ENCODE peak calls at places on chromosomes 4 and X, in four cellular contexts. U is fibroblast of lung, H is neural progenitor cell, N is GM23248. I is an unnamed sample.
A peak's percentile ranks its signal among the peaks of the same experiment; 100 is the strongest.

GRCh38 chr4:79241846-79242245 is 84.0 kb downstream of the NAA11 start:
- DNase-seq in U (peak; percentile 39), H (peak; percentile 53), N (peak; percentile 64), I (peak; percentile 9)

GRCh38 chr4:139986621-139987510 is 167.1 kb downstream of the MAML3 start:
- DNase-seq in U (peak; percentile 70), H (no peak), N (peak; percentile 9), I (no peak)

GRCh38 chr4:10773010-10773409 is 88.4 kb upstream of the CLNK start:
- DNase-seq in U (peak; percentile 11), H (no peak), N (no peak), I (no peak)

GRCh38 chrX:137354851-137355250 is 211.1 kb upstream of the ZIC3 start:
- DNase-seq in U (no peak), H (no peak), N (no peak), I (no peak)

GRCh38 chr4:1414831-1415680 is 8.8 kb upstream of the NKX1-1 start:
- DNase-seq in U (no peak), H (no peak), N (no peak), I (no peak)

GRCh38 chr4:92304636-92305035 is 870 bp downstream of the GRID2 start:
- DNase-seq in U (peak; percentile 15), H (peak; percentile 43), N (no peak), I (peak; percentile 10)

GRCh38 chrX:155112171-155112570 is 40.9 kb downstream of the BRCC3 start:
- DNase-seq in U (no peak), H (no peak), N (no peak), I (no peak)

GRCh38 chr4:3344596-3344995 is 51.8 kb downstream of the RGS12 start:
- DNase-seq in U (no peak), H (no peak), N (no peak), I (no peak)

GRCh38 chr4:40995850-40996249 is 218.5 kb downstream of the APBB2 start:
- DNase-seq in U (peak; percentile 44), H (no peak), N (peak; percentile 52), I (no peak)

GRCh38 chr4:152901205-152901604 is 34.9 kb upstream of the FHDC1 start:
- DNase-seq in U (peak; percentile 8), H (no peak), N (no peak), I (no peak)

GRCh38 chr4:87275311-87275710 is 47.4 kb downstream of the HSD17B13 start:
- DNase-seq in U (no peak), H (no peak), N (no peak), I (no peak)

GRCh38 chr4:81919810-81920209 is 448.1 kb upstream of the RASGEF1B start:
- DNase-seq in U (no peak), H (no peak), N (no peak), I (no peak)

GRCh38 chr4:7964459-7964858 is 24.8 kb upstream of the AFAP1 start:
- DNase-seq in U (no peak), H (no peak), N (no peak), I (no peak)

GRCh38 chr4:18397681-18398080 is 376.1 kb upstream of the LCORL start:
- DNase-seq in U (no peak), H (no peak), N (no peak), I (no peak)

GRCh38 chr4:108117473-108118182 is 51.1 kb downstream of the LEF1 start:
- DNase-seq in U (no peak), H (peak; percentile 90), N (no peak), I (no peak)

GRCh38 chrX:13000311-13000811 is 25.5 kb downstream of the TMSB4X start:
- DNase-seq in U (no peak), H (no peak), N (no peak), I (no peak)

GRCh38 chr4:15702941-15703403 is at the start of gene BST1:
- DNase-seq in U (peak; percentile 52), H (peak; percentile 28), N (peak; percentile 74), I (peak; percentile 43)

GRCh38 chr4:100417565-100417964 is 100.3 kb downstream of the EMCN start:
- DNase-seq in U (peak; percentile 47), H (peak; percentile 41), N (peak; percentile 45), I (peak; percentile 80)

GRCh38 chr4:124940387-124940786 is 227.9 kb upstream of the ANKRD50 start:
- DNase-seq in U (peak; percentile 97), H (no peak), N (peak; percentile 95), I (peak; percentile 92)

DNA sequence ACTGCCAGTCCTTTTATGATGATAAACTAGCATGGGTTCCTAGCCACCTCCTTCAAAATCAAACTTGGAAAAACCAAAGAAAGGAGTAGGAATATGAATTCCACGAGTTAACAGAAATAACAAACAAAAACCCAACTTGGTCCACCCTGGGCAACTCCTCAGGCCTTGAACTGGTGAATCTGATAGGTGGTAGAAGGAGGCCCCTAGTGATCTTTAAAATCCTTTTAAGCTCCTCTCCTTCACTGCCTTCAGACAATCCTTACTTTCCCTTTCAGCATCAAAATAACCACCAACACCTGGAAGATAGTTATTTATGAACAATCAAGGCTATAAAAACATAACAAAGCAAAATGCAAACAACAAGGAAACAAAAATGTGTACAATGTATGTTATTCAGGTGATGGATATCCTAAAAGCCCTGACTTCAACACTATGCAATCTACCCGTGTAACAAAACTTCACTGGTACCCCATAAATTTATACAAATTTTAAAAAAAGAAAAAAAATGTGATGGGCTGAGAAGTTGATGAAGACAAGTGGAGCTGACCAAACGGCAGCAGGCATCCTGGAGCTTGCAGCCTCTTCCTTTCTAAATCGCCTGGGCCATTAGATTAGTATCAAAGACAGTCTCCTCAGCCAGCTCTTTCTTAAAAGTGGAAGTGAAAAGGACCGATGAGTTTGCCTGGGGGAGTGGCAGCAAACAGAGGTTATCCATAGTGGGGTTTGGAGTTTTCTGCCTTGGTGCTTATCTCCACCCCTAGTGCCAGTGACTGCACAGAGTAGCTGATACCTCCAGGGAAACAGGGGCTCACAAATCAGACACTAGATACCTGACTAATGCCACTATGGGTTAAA is 179.6 kb downstream of the TMA16 start:
- DNase-seq in U (no peak), H (no peak), N (no peak), I (no peak)
- H3K4me1 ChIP-seq in U (no peaks in the 10 kb centered on the region), H (no peaks in the 10 kb centered on the region), N (no peaks in the 10 kb centered on the region), I (no peaks in the 10 kb centered on the region)

DNA sequence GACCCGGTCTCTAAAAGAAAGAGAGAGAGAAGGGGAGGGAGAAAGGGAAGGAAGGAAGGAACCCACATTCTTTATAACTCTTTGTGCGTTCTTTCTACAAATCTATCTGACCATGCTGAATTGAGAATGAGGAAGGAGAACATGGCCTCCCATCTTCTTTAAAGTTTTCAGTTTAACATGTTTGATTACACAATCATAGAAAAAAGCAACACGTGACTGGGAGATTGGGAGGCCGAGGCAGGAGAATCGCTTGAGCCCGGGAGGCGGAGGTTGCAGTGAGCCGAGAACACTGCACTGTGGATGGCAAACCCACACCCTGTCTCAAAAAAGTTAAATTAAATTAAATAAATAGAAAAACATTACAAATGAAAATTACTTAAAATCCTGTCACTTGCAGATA is 254.5 kb downstream of the RAPGEF2 start:
- DNase-seq in U (no peak), H (no peak), N (no peak), I (no peak)
- H3K9ac ChIP-seq in U (no peak overlapping the region), H (no peak overlapping the region), N (peak overlapping the region; percentile 84), I (no peak overlapping the region)

DNA sequence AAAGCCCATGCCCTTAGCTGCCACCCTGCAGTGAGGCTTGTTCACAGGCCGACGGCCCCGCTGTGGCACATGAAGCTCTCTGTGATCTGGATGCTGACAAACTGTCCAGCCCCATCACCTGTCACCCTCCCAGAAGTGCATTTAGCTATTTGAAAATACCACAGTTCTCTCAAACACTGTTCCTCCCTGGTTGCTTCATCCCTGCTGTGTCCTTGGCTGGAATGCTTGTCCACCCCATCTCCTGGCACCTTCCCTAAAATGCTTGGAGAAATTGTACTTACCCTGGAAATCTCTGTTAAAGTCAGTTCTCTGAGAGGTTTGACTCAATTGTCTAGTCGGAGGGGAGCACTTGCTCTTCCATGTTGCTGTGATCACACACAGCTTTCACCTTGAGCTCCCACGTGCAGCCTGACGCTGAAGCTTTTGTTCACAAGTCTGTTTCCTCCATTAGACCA is 10.1 kb downstream of the SYNPO2 start:
- DNase-seq in U (no peak), H (no peak), N (peak; percentile 43), I (no peak)
- H3K4me3 ChIP-seq in U (no peak overlapping the region), H (no peak overlapping the region), N (no peak overlapping the region), I (no peak overlapping the region)

DNA sequence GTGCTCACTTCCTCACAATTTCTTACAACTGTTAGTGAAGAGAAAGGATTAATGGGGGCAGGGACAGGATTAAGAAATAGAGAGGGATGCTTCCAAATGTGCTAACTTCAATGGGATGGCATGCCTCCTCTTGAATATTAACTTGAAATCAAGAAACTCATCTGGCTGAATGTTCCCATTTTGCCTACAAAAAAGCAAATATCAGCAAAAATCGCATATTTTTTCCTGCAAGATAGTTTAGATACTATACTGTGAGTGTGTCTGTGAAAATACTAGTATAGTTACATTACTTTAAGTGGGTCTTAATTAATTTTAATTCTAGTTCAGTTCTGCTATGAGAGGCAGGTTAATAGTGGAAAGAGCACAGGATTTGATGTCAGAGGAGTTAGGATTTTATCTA is 4.9 kb downstream of the PAICS start:
- DNase-seq in U (no peak), H (peak; percentile 31), N (no peak), I (no peak)
- H3K4me1 ChIP-seq in U (no peaks in the 10 kb centered on the region), H (peaks cover 37% of the 10 kb centered on the region), N (peaks cover 10% of the 10 kb centered on the region), I (peaks cover 11% of the 10 kb centered on the region)

GRCh38 chrX:133655262-133655913 is 240.1 kb upstream of the GPC4 start:
- DNase-seq in U (no peak), H (no peak), N (peak; percentile 42), I (peak; percentile 24)

GRCh38 chrX:133653363-133653762 is 238.1 kb upstream of the GPC4 start:
- DNase-seq in U (no peak), H (no peak), N (peak; percentile 56), I (no peak)

GRCh38 chrX:133655914-133656265 is 240.6 kb upstream of the GPC4 start:
- DNase-seq in U (peak; percentile 26), H (no peak), N (no peak), I (peak; percentile 58)

GRCh38 chrX:133652185-133652584 is 236.9 kb upstream of the GPC4 start:
- DNase-seq in U (no peak), H (no peak), N (no peak), I (no peak)

GRCh38 chrX:133654801-133655200 is 239.5 kb upstream of the GPC4 start:
- DNase-seq in U (peak; percentile 74), H (no peak), N (peak; percentile 68), I (peak; percentile 65)
- H3K9ac ChIP-seq in U (no peak overlapping the region), H (no peak overlapping the region), N (no peak overlapping the region), I (peak overlapping the region; percentile 61)

GRCh38 chr4:102867278-102868152 is 1.3 kb upstream of the CISD2 start:
- DNase-seq in U (no peak), H (no peak), N (no peak), I (no peak)
- H3K4me3 ChIP-seq in U (peak overlapping the region; percentile 87), H (peak overlapping the region; percentile 53), N (peak overlapping the region; percentile 92), I (peak overlapping the region; percentile 92)

GRCh38 chr4:168840386-168840763 is 169.7 kb downstream of the CBR4 start:
- DNase-seq in U (no peak), H (no peak), N (no peak), I (no peak)
- H3K4me1 ChIP-seq in U (peaks cover 7% of the 10 kb centered on the region), H (peaks cover 17% of the 10 kb centered on the region), N (no peaks in the 10 kb centered on the region), I (peaks cover 58% of the 10 kb centered on the region)